ENCODE peak calls at places on chromosomes 3 and 15, in seven cellular contexts. I is hepatocyte; J is psoas muscle; O is thoracic aorta; T is heart right ventricle; Z is CD8-positive, alpha-beta memory T cell; M is adrenal gland. B is an unnamed sample. For H3K4me1, the result is how much of the 10 kb centered on the place peaks cover.

GRCh38 chr15:25795061-25795460 is 68.1 kb downstream of the ATP10A start:
- DNase-seq in I (no peak), J (no peak), O (no peak), T (no peak), Z (no peak), M (peak), B (no peak)

GRCh38 chr3:195119461-195120198 is 151.3 kb downstream of the XXYLT1 start:
- DNase-seq in I (peak), J (no peak), O (no peak), T (no peak), Z (no peak), M (peak), B (no peak)

GRCh38 chr15:55221090-55222011 is 24.6 kb upstream of the RSL24D1 start:
- DNase-seq in I (peak), J (no peak), O (no peak), T (no peak), Z (no peak), M (no peak), B (no peak)

GRCh38 chr15:92925409-92925808 is 25.3 kb downstream of the CHD2 start:
- DNase-seq in I (no peak), J (no peak), O (no peak), T (no peak), Z (no peak), M (no peak), B (no peak)

GRCh38 chr3:156723182-156723619 is 48.8 kb downstream of the TIPARP start:
- DNase-seq in I (no peak), J (no peak), O (no peak), T (peak), Z (no peak), M (no peak), B (no peak)

GRCh38 chr3:177357352-177358084 is 160.2 kb upstream of the TBL1XR1 start:
- DNase-seq in I (peak), J (no peak), O (no peak), T (peak), Z (no peak), M (peak), B (no peak)

GRCh38 chr3:115208066-115208750 is 61.1 kb upstream of the ZBTB20 start:
- DNase-seq in I (peak), J (no peak), O (no peak), T (no peak), Z (no peak), M (no peak), B (no peak)

GRCh38 chr15:36175181-36175750 is 404.2 kb upstream of the CDIN1 start:
- DNase-seq in I (no peak), J (no peak), O (no peak), T (no peak), Z (no peak), M (no peak), B (no peak)

GRCh38 chr3:150722267-150722666 is 18.5 kb upstream of the ERICH6 start:
- DNase-seq in I (no peak), J (no peak), O (no peak), T (no peak), Z (no peak), M (no peak), B (no peak)

GRCh38 chr3:171056528-171056927 is 30.0 kb upstream of the SLC2A2 start:
- DNase-seq in I (no peak), J (no peak), O (no peak), T (no peak), Z (no peak), M (no peak), B (no peak)

GRCh38 chr3:47006145-47006651 is 26.7 kb downstream of the NBEAL2 start:
- DNase-seq in I (no peak), J (no peak), O (no peak), T (no peak), Z (no peak), M (peak), B (no peak)

GRCh38 chr15:58361291-58361759 is 70.5 kb upstream of the LIPC start:
- DNase-seq in I (peak), J (no peak), O (no peak), T (no peak), Z (no peak), M (no peak), B (no peak)

GRCh38 chr3:187735837-187736236 is 9.4 kb downstream of the BCL6 start:
- DNase-seq in I (no peak), J (no peak), O (no peak), T (no peak), Z (no peak), M (peak), B (no peak)

GRCh38 chr3:53375019-53375418 is 27.7 kb upstream of the DCP1A start:
- DNase-seq in I (peak), J (peak), O (no peak), T (peak), Z (peak), M (peak), B (peak)

GRCh38 chr3:138850151-138850550 is 15.4 kb upstream of the PIK3CB start:
- DNase-seq in I (peak), J (no peak), O (no peak), T (peak), Z (no peak), M (peak), B (no peak)

GRCh38 chr3:149702691-149703426 is 45.0 kb upstream of the WWTR1 start:
- DNase-seq in I (no peak), J (no peak), O (no peak), T (no peak), Z (no peak), M (no peak), B (no peak)

GRCh38 chr15:73287019-73287418 is 81.7 kb downstream of the HCN4 start:
- DNase-seq in I (no peak), J (no peak), O (no peak), T (no peak), Z (no peak), M (no peak), B (no peak)

GRCh38 chr3:152317956-152318355 is 49.2 kb downstream of the MBNL1 start:
- DNase-seq in I (no peak), J (no peak), O (no peak), T (no peak), Z (no peak), M (no peak), B (no peak)

GRCh38 chr3:141407043-141407442 is 38.7 kb downstream of the ZBTB38 start:
- DNase-seq in I (peak), J (peak), O (no peak), T (peak), Z (no peak), M (peak), B (no peak)
- H3K27ac ChIP-seq in I (peak), J (peak), O (peak), T (peak), Z (no peak), M (no peak), B (peak)

GRCh38 chr15:39433351-39433750 is 147.5 kb upstream of the THBS1 start:
- DNase-seq in I (no peak), J (no peak), O (no peak), T (no peak), Z (no peak), M (no peak), B (no peak)
- H3K4me1 ChIP-seq in I (under half), J (under half), O (under half), T (half or more), Z (under half), M (under half), B (half or more)

GRCh38 chr3:76107935-76108570 is 322.7 kb upstream of the ZNF717 start:
- DNase-seq in I (peak), J (no peak), O (no peak), T (no peak), Z (no peak), M (peak), B (no peak)
- H3K27ac ChIP-seq in I (no peak), J (no peak), O (no peak), T (no peak), Z (no peak), M (no peak), B (no peak)

GRCh38 chr3:136181741-136182140 is 14.4 kb downstream of the MSL2 start:
- DNase-seq in I (no peak), J (no peak), O (no peak), T (no peak), Z (no peak), M (no peak), B (no peak)
- H3K4me1 ChIP-seq in I (under half), J (half or more), O (half or more), T (half or more), Z (half or more), M (under half), B (half or more)

B was measured in left lung.